ENCODE peak calls at places on chromosome 10, in four cellular contexts. E is COR-L47, C is transverse colon, A is A673. K is an unnamed sample.
A peak's percentile ranks its signal among the peaks of the same experiment; 100 is the strongest.

GRCh38 chr10:22977751-22978150 is 49.9 kb downstream of the ARMC3 start:
- DNase-seq in A (no peak), C (no peak), E (no peak), K (no peak)

GRCh38 chr10:14032406-14032998 is 298.2 kb downstream of the FRMD4A start:
- DNase-seq in E (no peak), C (no peak), A (peak; percentile 29), K (peak; percentile 17)

GRCh38 chr10:5534880-5535856 is 10.4 kb downstream of the CALML3 start:
- DNase-seq in E (no peak), C (no peak), A (no peak), K (peak; percentile 95)

GRCh38 chr10:46310851-46311250 is 24.1 kb downstream of the ANTXRL start:
- DNase-seq in A (no peak), C (no peak), E (no peak), K (no peak)

GRCh38 chr10:84155521-84155920 is 16.2 kb downstream of the GHITM start:
- DNase-seq in C (no peak), E (no peak), A (no peak), K (no peak)

GRCh38 chr10:72557362-72557761 is 68.5 kb downstream of the MICU1 start:
- DNase-seq in C (no peak), A (no peak), E (no peak), K (peak; percentile 67)

GRCh38 chr10:8663131-8663530 is 608.6 kb downstream of the GATA3 start:
- DNase-seq in C (no peak), E (no peak), A (no peak), K (no peak)

GRCh38 chr10:100872034-100872791 is 40.5 kb upstream of the SLF2 start:
- DNase-seq in C (peak; percentile 17), E (peak; percentile 10), A (peak; percentile 68), K (peak; percentile 54)

GRCh38 chr10:3716093-3716492 is 68.9 kb downstream of the KLF6 start:
- DNase-seq in E (no peak), C (no peak), A (no peak), K (no peak)

GRCh38 chr10:4809156-4809555 is 16.9 kb upstream of the AKR1E2 start:
- DNase-seq in C (no peak), E (no peak), A (no peak), K (no peak)

GRCh38 chr10:119933179-119933578 is 40.6 kb downstream of the SEC23IP start:
- DNase-seq in A (peak; percentile 73), C (no peak), E (peak; percentile 34), K (peak; percentile 15)

GRCh38 chr10:50515420-50515819 is 108.3 kb downstream of the SGMS1 start:
- DNase-seq in C (no peak), A (no peak), E (no peak), K (no peak)

GRCh38 chr10:131694963-131695813 is 205.6 kb upstream of the PPP2R2D start:
- DNase-seq in C (no peak), E (no peak), A (no peak), K (no peak)

GRCh38 chr10:113854757-113855626 is 531 bp downstream of the NHLRC2 start:
- DNase-seq in A (peak; percentile 81), C (peak; percentile 52), E (peak; percentile 18), K (peak; percentile 51)

GRCh38 chr10:70932415-70933196 is 44.2 kb upstream of the PCBD1 start:
- DNase-seq in A (peak; percentile 10), C (peak; percentile 19), E (no peak), K (no peak)

GRCh38 chr10:29104661-29105369 is 184.1 kb upstream of the LYZL1 start:
- DNase-seq in E (no peak), A (no peak), C (peak; percentile 23), K (no peak)

GRCh38 chr10:114874827-114875541 is 53.4 kb downstream of the FHIP2A start:
- DNase-seq in A (peak; percentile 82), E (no peak), C (no peak), K (peak; percentile 67)

GRCh38 chr10:101031128-101031795 is at the start of the genes PDZD7 and SFXN3:
- DNase-seq in E (peak; percentile 79), C (peak; percentile 98), A (peak; percentile 95), K (peak; percentile 94)

GRCh38 chr10:24849537-24850299 is 102.7 kb downstream of the PRTFDC1 start:
- DNase-seq in A (peak; percentile 60), E (peak; percentile 41), C (no peak), K (peak; percentile 58)

GRCh38 chr10:58424176-58424575 is 39.0 kb downstream of the TFAM start:
- DNase-seq in E (no peak), A (no peak), C (no peak), K (peak; percentile 73)

GRCh38 chr10:48700071-48700470 is 15.4 kb downstream of the WDFY4 start:
- DNase-seq in C (no peak), E (no peak), A (no peak), K (no peak)

GRCh38 chr10:3720228-3721019 is 64.6 kb downstream of the KLF6 start:
- DNase-seq in E (no peak), C (peak; percentile 23), A (peak; percentile 16), K (peak; percentile 89)

GRCh38 chr10:97869091-97870042 is 19.7 kb downstream of the GOLGA7B start:
- DNase-seq in E (peak; percentile 75), A (peak; percentile 96), C (peak; percentile 79), K (peak; percentile 67)

GRCh38 chr10:95308389-95309302 is 17.8 kb upstream of the PDLIM1 start:
- DNase-seq in E (no peak), C (peak; percentile 90), A (peak; percentile 63), K (peak; percentile 98)

GRCh38 chr10:29559996-29560395 is 74.8 kb downstream of the SVIL start:
- DNase-seq in A (peak; percentile 37), E (no peak), C (no peak), K (no peak)

GRCh38 chr10:132865851-132866600 is 76.3 kb downstream of the CFAP46 start:
- DNase-seq in E (no peak), A (no peak), C (peak; percentile 2), K (no peak)

GRCh38 chr10:62047960-62048383 is 146.5 kb downstream of the ARID5B start:
- DNase-seq in E (no peak), A (no peak), C (peak; percentile 44), K (no peak)

GRCh38 chr10:104559935-104560334 is 81.2 kb upstream of the SORCS3 start:
- DNase-seq in E (no peak), C (no peak), A (no peak), K (peak; percentile 3)

GRCh38 chr10:71218046-71218832 is 5.9 kb downstream of the UNC5B start:
- DNase-seq in A (no peak), C (no peak), E (no peak), K (peak; percentile 53)

GRCh38 chr10:22736134-22736533 is 21.8 kb upstream of the PIP4K2A start:
- DNase-seq in C (no peak), E (no peak), A (no peak), K (peak; percentile 50)

GRCh38 chr10:75508239-75508813 is 76.9 kb downstream of the LRMDA start:
- DNase-seq in E (no peak), C (no peak), A (peak; percentile 18), K (peak; percentile 93)

GRCh38 chr10:30687698-30688213 is 58.2 kb upstream of the LYZL2 start:
- DNase-seq in C (peak; percentile 80), E (peak; percentile 39), A (peak; percentile 83), K (peak; percentile 64)

GRCh38 chr10:69958232-69958902 is 94.3 kb upstream of the MACROH2A2 start:
- DNase-seq in E (peak; percentile 25), C (no peak), A (peak; percentile 79), K (peak; percentile 44)

GRCh38 chr10:26413375-26413774 is 24.8 kb upstream of the APBB1IP start:
- DNase-seq in E (no peak), A (no peak), C (no peak), K (no peak)

GRCh38 chr10:47150581-47150980 is 149.4 kb upstream of the GDF10 start:
- DNase-seq in A (no peak), C (no peak), E (no peak), K (no peak)

GRCh38 chr10:72574636-72575035 is 51.2 kb downstream of the MICU1 start:
- DNase-seq in A (no peak), E (no peak), C (no peak), K (no peak)

GRCh38 chr10:132959296-132959961 is 17.1 kb upstream of the CFAP46 start:
- DNase-seq in A (no peak), C (no peak), E (no peak), K (no peak)

GRCh38 chr10:48612241-48612943 is 7.5 kb upstream of the ARHGAP22 start:
- DNase-seq in C (no peak), E (no peak), A (no peak), K (no peak)

K was measured in fibroblast of lung.